ENCODE peak calls at places on chromosomes 12 and 14, in five cellular contexts. One of them, this sample, is unnamed.
A peak's percentile ranks its signal among the peaks of the same experiment; 100 is the strongest.

GRCh38 chr14:63175531-63175930 is 28.7 kb upstream of the RHOJ start:
- DNase-seq in H1: no peak
- DNase-seq in testis: no peak
- DNase-seq in upper lobe of left lung: no peak
- DNase-seq in heart left ventricle: no peak
- DNase-seq in this sample: no peak

GRCh38 chr12:131087991-131088700 is 134.4 kb downstream of the ADGRD1 start:
- DNase-seq in H1: no peak
- DNase-seq in testis: peak; percentile 25
- DNase-seq in upper lobe of left lung: peak; percentile 17
- DNase-seq in heart left ventricle: no peak
- DNase-seq in this sample: peak; percentile 8

GRCh38 chr12:117377758-117378157 is 16.3 kb upstream of the NOS1 start:
- DNase-seq in H1: no peak
- DNase-seq in testis: peak; percentile 26
- DNase-seq in upper lobe of left lung: no peak
- DNase-seq in heart left ventricle: no peak
- DNase-seq in this sample: no peak

GRCh38 chr12:59698599-59698998 is 102.8 kb downstream of the SLC16A7 start:
- DNase-seq in H1: no peak
- DNase-seq in testis: no peak
- DNase-seq in upper lobe of left lung: no peak
- DNase-seq in heart left ventricle: no peak
- DNase-seq in this sample: no peak

GRCh38 chr14:101293609-101294008 is 267.7 kb upstream of the DIO3 start:
- DNase-seq in H1: no peak
- DNase-seq in testis: no peak
- DNase-seq in upper lobe of left lung: no peak
- DNase-seq in heart left ventricle: no peak
- DNase-seq in this sample: no peak

GRCh38 chr12:113048716-113049127 is 7.8 kb upstream of the DTX1 start:
- DNase-seq in H1: no peak
- DNase-seq in testis: peak; percentile 85
- DNase-seq in upper lobe of left lung: peak; percentile 54
- DNase-seq in heart left ventricle: no peak
- DNase-seq in this sample: no peak

GRCh38 chr14:21112267-21112666 is 11.4 kb downstream of the TMEM253 start:
- DNase-seq in H1: no peak
- DNase-seq in testis: no peak
- DNase-seq in upper lobe of left lung: no peak
- DNase-seq in heart left ventricle: no peak
- DNase-seq in this sample: no peak

GRCh38 chr14:51552768-51553426 is 98.8 kb upstream of the FRMD6 start:
- DNase-seq in H1: no peak
- DNase-seq in testis: no peak
- DNase-seq in upper lobe of left lung: no peak
- DNase-seq in heart left ventricle: no peak
- DNase-seq in this sample: peak; percentile 87

GRCh38 chr14:63939006-63939270 is 86.1 kb downstream of the SYNE2 start:
- DNase-seq in H1: no peak
- DNase-seq in testis: no peak
- DNase-seq in upper lobe of left lung: no peak
- DNase-seq in heart left ventricle: no peak
- DNase-seq in this sample: no peak

GRCh38 chr14:67151082-67151666 is 38.1 kb upstream of the GARIN2 start:
- DNase-seq in H1: no peak
- DNase-seq in testis: no peak
- DNase-seq in upper lobe of left lung: no peak
- DNase-seq in heart left ventricle: no peak
- DNase-seq in this sample: no peak
- TF ChIP-seq CTCF in H1: peak; percentile 12
- TF ChIP-seq CTCF in testis: no peak
- TF ChIP-seq CTCF in upper lobe of left lung: no peak
- TF ChIP-seq CTCF in heart left ventricle: peak; percentile 19
- TF ChIP-seq CTCF in this sample: peak; percentile 28

DNA sequence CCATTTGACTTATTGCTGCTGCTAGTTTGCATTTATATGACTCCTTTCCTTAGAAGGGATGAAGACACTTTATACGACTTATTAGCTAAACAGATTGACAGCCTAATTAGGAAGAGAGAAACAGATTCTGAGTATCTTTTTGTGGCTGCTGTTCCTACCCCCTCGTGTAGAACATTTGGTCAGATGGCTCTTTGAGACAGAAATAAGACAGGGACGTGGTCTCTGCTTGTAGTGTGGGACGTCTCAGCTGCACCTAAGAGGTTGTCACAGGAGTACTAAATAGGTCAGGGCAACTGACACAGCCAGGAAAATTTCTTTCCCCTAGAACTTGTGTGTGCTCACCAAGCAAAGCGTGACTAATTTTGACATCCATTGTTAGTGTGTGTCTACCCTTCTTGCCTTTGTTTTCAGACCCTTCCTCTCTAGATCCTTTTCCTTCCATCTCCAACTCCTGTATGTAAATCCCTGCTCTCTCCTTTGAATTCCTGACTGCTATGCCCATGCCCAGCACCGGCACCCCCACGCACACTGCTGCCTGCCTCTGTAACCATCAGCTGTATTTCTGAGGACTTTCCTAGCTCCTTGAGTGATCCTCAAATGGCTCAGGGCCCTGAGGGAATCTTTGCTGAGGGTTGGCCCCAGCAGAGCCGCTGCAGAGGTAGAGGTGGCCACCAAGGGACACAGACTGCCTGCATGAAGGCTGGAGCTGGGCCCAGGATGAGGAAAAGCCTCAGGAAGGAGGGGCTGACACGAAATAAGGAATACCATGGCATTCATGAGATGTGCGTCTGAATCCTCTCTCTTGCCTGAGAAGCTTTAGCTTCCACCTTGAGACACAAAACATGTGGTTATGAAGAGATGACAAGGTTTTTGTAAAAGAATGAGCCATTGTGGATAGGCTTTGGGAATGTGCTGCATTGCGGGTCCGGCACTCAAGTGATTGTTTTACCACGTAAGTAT is 83.0 kb downstream of the DAD1 start:
- DNase-seq in H1: no peak
- DNase-seq in testis: no peak
- DNase-seq in upper lobe of left lung: no peak
- DNase-seq in heart left ventricle: no peak
- DNase-seq in this sample: no peak
- TF ChIP-seq POLR2A in H1: no peak
- TF ChIP-seq POLR2A in testis: no peak
- TF ChIP-seq POLR2A in upper lobe of left lung: peak; percentile 14
- TF ChIP-seq POLR2A in heart left ventricle: no peak
- TF ChIP-seq POLR2A in this sample: no peak

GRCh38 chr12:122159879-122160278 is 14.1 kb downstream of the IL31 start:
- DNase-seq in H1: no peak
- DNase-seq in testis: no peak
- DNase-seq in upper lobe of left lung: no peak
- DNase-seq in heart left ventricle: no peak
- DNase-seq in this sample: no peak
- TF ChIP-seq CTCF in H1: peak; percentile 21
- TF ChIP-seq CTCF in testis: no peak
- TF ChIP-seq CTCF in upper lobe of left lung: no peak
- TF ChIP-seq CTCF in heart left ventricle: no peak
- TF ChIP-seq CTCF in this sample: no peak

GRCh38 chr12:12527820-12528296 is 34.8 kb downstream of the DUSP16 start:
- DNase-seq in H1: no peak
- DNase-seq in testis: no peak
- DNase-seq in upper lobe of left lung: no peak
- DNase-seq in heart left ventricle: no peak
- DNase-seq in this sample: no peak
- TF ChIP-seq POLR2A in H1: no peak
- TF ChIP-seq POLR2A in testis: no peak
- TF ChIP-seq POLR2A in upper lobe of left lung: no peak
- TF ChIP-seq POLR2A in heart left ventricle: no peak
- TF ChIP-seq POLR2A in this sample: no peak

DNA sequence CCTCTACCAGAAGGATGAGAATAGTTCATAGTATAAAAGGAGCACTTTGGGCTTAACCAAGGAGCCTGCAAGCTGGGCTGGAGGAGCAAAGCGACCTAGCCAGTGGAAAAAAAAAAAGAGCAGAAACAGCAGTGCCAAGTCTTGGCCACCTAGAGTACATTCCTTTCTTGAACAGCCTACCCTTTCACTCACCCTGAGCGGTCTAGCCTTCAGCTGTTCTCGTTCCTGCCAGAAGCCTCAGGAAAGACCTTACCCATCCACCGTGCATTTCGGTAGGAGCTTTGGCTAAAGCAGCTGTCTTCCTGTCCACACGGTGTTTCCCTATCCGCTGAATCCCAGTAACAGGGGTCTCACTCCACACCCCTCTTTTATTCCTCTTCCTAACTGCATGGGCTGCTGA is 88.7 kb upstream of the METAP2 start:
- DNase-seq in H1: no peak
- DNase-seq in testis: peak; percentile 26
- DNase-seq in upper lobe of left lung: no peak
- DNase-seq in heart left ventricle: peak; percentile 40
- DNase-seq in this sample: peak; percentile 68
- TF ChIP-seq CTCF in H1: no peak
- TF ChIP-seq CTCF in testis: no peak
- TF ChIP-seq CTCF in upper lobe of left lung: no peak
- TF ChIP-seq CTCF in heart left ventricle: no peak
- TF ChIP-seq CTCF in this sample: no peak

GRCh38 chr12:48143898-48144297 is 13.4 kb downstream of the ASB8 start:
- DNase-seq in H1: no peak
- DNase-seq in testis: no peak
- DNase-seq in upper lobe of left lung: no peak
- DNase-seq in heart left ventricle: no peak
- DNase-seq in this sample: no peak
- TF ChIP-seq POLR2A in H1: no peak
- TF ChIP-seq POLR2A in testis: no peak
- TF ChIP-seq POLR2A in upper lobe of left lung: no peak
- TF ChIP-seq POLR2A in heart left ventricle: no peak
- TF ChIP-seq POLR2A in this sample: no peak

DNA sequence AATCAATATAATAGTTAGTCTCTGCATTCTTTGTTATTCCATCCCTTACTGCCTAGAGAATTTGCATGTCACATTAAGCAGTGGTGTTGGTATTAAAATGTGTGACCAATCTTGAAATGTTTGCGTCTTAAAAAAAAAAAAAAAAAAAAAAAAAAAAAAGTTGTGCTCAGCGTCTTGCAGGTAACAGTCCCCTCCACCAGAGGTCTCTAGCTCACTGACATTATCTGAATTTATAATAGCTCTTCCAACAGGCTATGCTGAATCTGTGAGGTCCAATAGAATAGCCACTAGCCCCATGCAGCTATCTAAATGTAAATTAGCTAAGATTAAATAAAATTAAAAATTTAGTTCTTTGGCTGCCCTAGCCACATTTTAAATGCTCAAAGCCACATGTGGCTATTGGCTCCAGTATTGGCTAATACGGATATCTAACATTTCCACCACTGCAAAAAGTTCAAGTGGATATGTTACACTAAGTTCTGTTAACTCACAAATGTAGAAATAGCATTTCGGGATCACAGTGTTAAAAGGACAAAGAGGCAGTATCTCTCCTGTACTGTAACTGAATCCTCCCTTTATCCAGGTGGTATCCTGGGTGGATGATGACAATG is 28.7 kb downstream of the NKX2-8 start:
- DNase-seq in H1: no peak
- DNase-seq in testis: peak; percentile 48
- DNase-seq in upper lobe of left lung: no peak
- DNase-seq in heart left ventricle: no peak
- DNase-seq in this sample: no peak
- TF ChIP-seq CTCF in H1: peak; percentile 64
- TF ChIP-seq CTCF in testis: peak; percentile 24
- TF ChIP-seq CTCF in upper lobe of left lung: no peak
- TF ChIP-seq CTCF in heart left ventricle: peak; percentile 73
- TF ChIP-seq CTCF in this sample: peak; percentile 56